ENCODE peak calls at places on chromosomes 3 and 15, in six cellular contexts. N is suprapubic skin, V is AG09309, J is breast epithelium, D is cardiac fibroblast, L is heart right ventricle. W is an unnamed sample.

GRCh38 chr3:114880078-114880477 is 267.0 kb downstream of the ZBTB20 start:
- DNase-seq in N (no peak), D (no peak), J (no peak), V (no peak), L (no peak), W (no peak)

GRCh38 chr3:138987181-138987580 is 18.9 kb downstream of the PRR23A start:
- DNase-seq in V (no peak), D (no peak), J (no peak), N (no peak), L (no peak), W (no peak)

GRCh38 chr3:4426782-4427344 is 40.2 kb downstream of the SUMF1 start:
- DNase-seq in L (peak), D (peak), J (no peak), N (no peak), V (peak), W (peak)

GRCh38 chr3:123098411-123099330 is 31.8 kb downstream of the PDIA5 start:
- DNase-seq in V (no peak), L (no peak), J (peak), D (peak), N (no peak), W (peak)

GRCh38 chr3:183265713-183266417 is 12.8 kb downstream of the B3GNT5 start:
- DNase-seq in J (no peak), L (no peak), V (no peak), D (peak), N (no peak), W (peak)

GRCh38 chr3:140341817-140342403 is 336.0 kb upstream of the TRIM42 start:
- DNase-seq in L (no peak), D (no peak), N (no peak), J (no peak), V (no peak), W (no peak)

GRCh38 chr3:2713923-2714322 is 396.3 kb downstream of the IL5RA start:
- DNase-seq in J (no peak), L (no peak), V (no peak), D (no peak), N (no peak), W (peak)

GRCh38 chr3:80278056-80278455 is 510.3 kb upstream of the ROBO1 start:
- DNase-seq in V (no peak), N (no peak), J (no peak), D (no peak), L (no peak), W (no peak)

GRCh38 chr15:99086327-99086667 is 18.6 kb upstream of the SYNM start:
- DNase-seq in V (no peak), N (no peak), L (no peak), D (no peak), J (peak), W (no peak)

GRCh38 chr3:147960791-147961190 is 551.6 kb downstream of the ZIC1 start:
- DNase-seq in D (no peak), N (no peak), V (no peak), L (no peak), J (no peak), W (no peak)

GRCh38 chr3:147958754-147959153 is 549.6 kb downstream of the ZIC1 start:
- DNase-seq in N (no peak), J (no peak), L (no peak), D (no peak), V (no peak), W (no peak)

GRCh38 chr3:147962408-147963164 is 553.4 kb downstream of the ZIC1 start:
- DNase-seq in L (no peak), J (no peak), D (no peak), N (no peak), V (no peak), W (no peak)

GRCh38 chr3:147956615-147957014 is 547.5 kb downstream of the ZIC1 start:
- DNase-seq in L (no peak), V (no peak), D (no peak), N (no peak), J (no peak), W (no peak)
- H3K4me3 ChIP-seq in L (no peak), V (no peak), D (no peak), N (no peak), J (no peak), W (no peak)

DNA sequence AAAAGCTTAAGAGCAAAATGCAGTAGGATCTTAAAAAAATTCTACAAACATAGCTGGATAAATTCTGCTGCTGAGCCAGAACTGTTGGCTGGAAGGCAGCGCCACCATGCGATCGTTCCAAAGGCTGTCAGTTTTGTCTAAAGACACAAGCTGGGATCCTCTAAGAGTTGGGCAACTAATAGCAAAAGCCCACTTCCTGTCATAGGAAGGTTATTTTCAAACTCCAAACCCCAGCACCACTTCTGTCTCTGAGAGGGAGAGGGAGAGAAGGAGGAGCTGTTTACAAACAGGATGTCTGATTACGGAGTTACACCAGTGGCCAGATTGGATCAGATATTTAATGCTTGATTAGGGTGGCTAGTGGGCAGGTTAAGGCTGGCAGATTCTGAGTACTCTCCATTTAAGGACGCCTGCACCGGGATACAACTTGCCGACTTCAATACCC is 44.0 kb downstream of the EIF4E3 start:
- DNase-seq in D (peak), V (peak), N (no peak), L (peak), J (peak), W (peak)
- TF ChIP-seq CTCF in D (peak), V (peak), N (no peak), L (peak), J (peak), W (peak)

GRCh38 chr3:46078712-46079400 is 51.6 kb upstream of the XCR1 start:
- DNase-seq in V (peak), J (peak), D (peak), L (peak), N (peak), W (peak)
- H3K4me3 ChIP-seq in V (no peak), J (peak), D (no peak), L (no peak), N (no peak), W (no peak)

GRCh38 chr15:73323374-73323955 is 45.3 kb downstream of the HCN4 start:
- DNase-seq in J (peak), L (no peak), N (no peak), V (no peak), D (no peak), W (no peak)
- TF ChIP-seq CTCF in J (no peak), L (no peak), N (no peak), V (no peak), D (no peak), W (no peak)

DNA sequence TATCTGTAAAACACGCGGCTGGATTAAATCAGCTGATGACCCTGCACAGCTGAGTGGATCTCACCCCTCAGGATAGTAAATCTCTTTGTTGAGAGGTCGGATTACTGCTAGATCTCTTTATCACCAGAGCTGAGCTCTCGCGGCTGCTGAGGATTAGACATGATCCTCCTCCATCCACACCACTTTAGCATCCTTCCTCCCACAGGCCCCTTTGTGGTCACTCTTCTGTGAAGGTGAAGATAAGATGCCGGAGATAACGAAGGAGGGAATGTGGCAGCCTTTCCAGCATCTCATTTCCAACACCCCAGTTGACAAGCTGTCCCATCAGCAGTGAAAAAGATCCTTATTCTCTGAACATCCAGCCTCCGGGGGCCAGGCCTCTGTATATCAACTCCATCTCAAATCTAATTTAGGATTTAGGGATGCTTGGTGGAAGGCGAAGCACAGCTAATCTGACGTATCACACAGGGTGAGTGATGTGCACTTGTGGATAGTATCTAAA is 47.5 kb upstream of the SELENOK start:
- DNase-seq in V (no peak), J (no peak), N (no peak), D (no peak), L (no peak), W (no peak)
- H3K4me3 ChIP-seq in V (no peak), J (no peak), N (no peak), D (no peak), L (no peak), W (no peak)